ENCODE peak calls at places on chromosomes 6 and 20, in seven cellular contexts. N is iPS-NIHi11, G is mucosa of descending colon, K is T-cell, V is activated T-cell treated with anti-CD3 and anti-CD28 coated beads for 4 hours, W is T-helper 2 cell, C is posterior vena cava. S is an unnamed sample.

GRCh38 chr6:143586557-143586956 is 75.0 kb upstream of the FUCA2 start:
- DNase-seq in N (no peak), G (no peak), K (no peak), V (no peak), W (no peak), C (peak), S (no peak)

GRCh38 chr20:62980380-62980960 is 26.3 kb downstream of the BHLHE23 start:
- DNase-seq in N (no peak), G (no peak), K (no peak), V (no peak), W (no peak), C (no peak), S (no peak)

GRCh38 chr20:39190666-39191570 is 228.8 kb downstream of the DHX35 start:
- DNase-seq in N (no peak), G (no peak), K (no peak), V (no peak), W (no peak), C (no peak), S (no peak)

GRCh38 chr6:25601797-25602679 is 50.0 kb upstream of the SCGN start:
- DNase-seq in N (peak), G (no peak), K (no peak), V (no peak), W (no peak), C (no peak), S (peak)

GRCh38 chr20:25237610-25238318 is 10.1 kb upstream of the PYGB start:
- DNase-seq in N (no peak), G (no peak), K (no peak), V (peak), W (peak), C (peak), S (peak)

GRCh38 chr20:11459090-11459877 is 458.4 kb upstream of the BTBD3 start:
- DNase-seq in N (no peak), G (no peak), K (no peak), V (no peak), W (no peak), C (no peak), S (no peak)

GRCh38 chr6:29926795-29927427 is 15.4 kb upstream of the HLA-A start:
- DNase-seq in N (peak), G (peak), K (peak), V (peak), W (peak), C (peak), S (peak)

GRCh38 chr6:139753198-139753861 is 378.9 kb upstream of the CITED2 start:
- DNase-seq in N (no peak), G (no peak), K (no peak), V (no peak), W (no peak), C (no peak), S (no peak)

GRCh38 chr6:166410426-166410935 is 27.7 kb upstream of the MPC1 start:
- DNase-seq in N (no peak), G (no peak), K (no peak), V (no peak), W (no peak), C (no peak), S (no peak)

GRCh38 chr6:72363844-72364740 is 257.8 kb upstream of the KCNQ5 start:
- DNase-seq in N (peak), G (no peak), K (no peak), V (no peak), W (no peak), C (no peak), S (no peak)

GRCh38 chr6:10081957-10082356 is 332.9 kb downstream of the TFAP2A start:
- DNase-seq in N (no peak), G (no peak), K (no peak), V (no peak), W (no peak), C (no peak), S (peak)

GRCh38 chr20:25076201-25076600 is 5.7 kb downstream of the VSX1 start:
- DNase-seq in N (no peak), G (no peak), K (no peak), V (no peak), W (no peak), C (no peak), S (no peak)

GRCh38 chr6:146310628-146311027 is 233.0 kb upstream of the RAB32 start:
- DNase-seq in N (no peak), G (no peak), K (no peak), V (no peak), W (no peak), C (no peak), S (no peak)

GRCh38 chr6:144036064-144036873 is 28.2 kb upstream of the PLAGL1 start:
- DNase-seq in N (peak), G (peak), K (no peak), V (no peak), W (no peak), C (no peak), S (peak)

S was measured in AML-193.